ENCODE peak calls at places on chromosome 18, in five cellular contexts. H, O, T, W and K are unnamed samples.

GRCh38 chr18:9989481-9989880 is 75.7 kb downstream of the VAPA start:
- DNase-seq in H (no peak), O (no peak), T (no peak), W (no peak), K (no peak)

GRCh38 chr18:23280844-23281243 is 145.6 kb downstream of the CABLES1 start:
- DNase-seq in H (no peak), O (no peak), T (no peak), W (no peak), K (no peak)

GRCh38 chr18:25190468-25190867 is 161.5 kb downstream of the ZNF521 start:
- DNase-seq in H (no peak), O (no peak), T (no peak), W (no peak), K (no peak)

GRCh38 chr18:48157956-48158355 is 227.5 kb upstream of the SMAD2 start:
- DNase-seq in H (no peak), O (no peak), T (no peak), W (no peak), K (no peak)

GRCh38 chr18:51196811-51197660 is 445 bp downstream of the MEX3C start:
- DNase-seq in H (no peak), O (peak), T (peak), W (peak), K (peak)

GRCh38 chr18:53033128-53033527 is 693.1 kb downstream of the DCC start:
- DNase-seq in H (no peak), O (no peak), T (no peak), W (peak), K (no peak)

GRCh38 chr18:76970749-76971148 is 148.4 kb downstream of the ZNF236 start:
- DNase-seq in H (no peak), O (no peak), T (no peak), W (no peak), K (no peak)

GRCh38 chr18:45962866-45963265 is 4.3 kb downstream of the EPG5 start:
- DNase-seq in H (peak), O (no peak), T (no peak), W (peak), K (peak)

GRCh38 chr18:62788891-62789290 is 73.5 kb downstream of the PHLPP1 start:
- DNase-seq in H (no peak), O (no peak), T (peak), W (peak), K (no peak)

GRCh38 chr18:48733854-48734253 is 195.0 kb downstream of the CTIF start:
- DNase-seq in H (no peak), O (no peak), T (no peak), W (no peak), K (no peak)

GRCh38 chr18:1213126-1213525 is 308.5 kb downstream of the ADCYAP1 start:
- DNase-seq in H (no peak), O (no peak), T (no peak), W (no peak), K (no peak)

GRCh38 chr18:59005266-59005665 is 134.4 kb upstream of the SEC11C start:
- DNase-seq in H (peak), O (peak), T (no peak), W (peak), K (peak)

GRCh38 chr18:713135-713490 is 683 bp upstream of the ENOSF1 start:
- DNase-seq in H (no peak), O (peak), T (no peak), W (no peak), K (no peak)

GRCh38 chr18:14916181-14916580 is 168.2 kb downstream of the ANKRD30B start:
- DNase-seq in H (no peak), O (no peak), T (no peak), W (no peak), K (no peak)